ENCODE peak calls at places on chromosomes 11 and 22, in five cellular contexts. Y, K, N, T and B are unnamed samples.

GRCh38 chr11:82315093-82315492 is 418.6 kb downstream of the FAM181B start:
- DNase-seq in Y (no peak), N (peak), T (no peak), K (no peak), B (no peak)

GRCh38 chr11:106456651-106457050 is 379.2 kb downstream of the AASDHPPT start:
- DNase-seq in K (peak), N (no peak), T (peak), Y (no peak), B (peak)

GRCh38 chr11:9075441-9076000 is 15.9 kb downstream of the SCUBE2 start:
- DNase-seq in T (no peak), Y (no peak), K (no peak), N (no peak), B (no peak)

GRCh38 chr22:42261266-42261665 is 9.2 kb downstream of the TCF20 start:
- DNase-seq in T (no peak), Y (no peak), N (no peak), K (peak), B (no peak)

GRCh38 chr11:69240332-69241074 is 53.5 kb upstream of the MYEOV start:
- DNase-seq in K (peak), Y (no peak), T (no peak), N (peak), B (no peak)

GRCh38 chr11:87063982-87064381 is 26.2 kb downstream of the TMEM135 start:
- DNase-seq in K (peak), Y (no peak), N (no peak), T (no peak), B (no peak)

GRCh38 chr11:80103149-80103859 is 662.5 kb upstream of the TENM4 start:
- DNase-seq in Y (no peak), K (peak), T (no peak), N (no peak), B (no peak)

GRCh38 chr11:92964471-92964870 is 5.0 kb upstream of the MTNR1B start:
- DNase-seq in T (no peak), N (peak), K (no peak), Y (no peak), B (no peak)

GRCh38 chr11:17699157-17700114 is 19.9 kb upstream of the MYOD1 start:
- DNase-seq in T (no peak), Y (no peak), K (peak), N (no peak), B (no peak)

GRCh38 chr11:44319552-44320288 is 9.8 kb upstream of the ALX4 start:
- DNase-seq in K (no peak), T (no peak), Y (no peak), N (no peak), B (no peak)